ENCODE peak calls at places on chromosomes 13 and 19, in five cellular contexts. One of them, this sample, is unnamed. For H3K9me3 and H3K27me3, the result is how much of the 10 kb centered on the place peaks cover.

GRCh38 chr13:89465366-89465765 is 1794.2 kb downstream of the SLITRK5 start:
- DNase-seq in fibroblast of lung: peak
- DNase-seq in CD8-positive, alpha-beta memory T cell: no peak
- DNase-seq in psoas muscle: no peak
- DNase-seq in AG04450: no peak
- DNase-seq in this sample: no peak

GRCh38 chr13:49759503-49759902 is 33.0 kb downstream of the KPNA3 start:
- DNase-seq in fibroblast of lung: no peak
- DNase-seq in CD8-positive, alpha-beta memory T cell: no peak
- DNase-seq in psoas muscle: no peak
- DNase-seq in AG04450: no peak
- DNase-seq in this sample: no peak

GRCh38 chr13:113129480-113129879 is 6.9 kb downstream of the F10 start:
- DNase-seq in fibroblast of lung: no peak
- DNase-seq in CD8-positive, alpha-beta memory T cell: no peak
- DNase-seq in psoas muscle: no peak
- DNase-seq in AG04450: no peak
- DNase-seq in this sample: peak

GRCh38 chr13:67619987-67620386 is 389.9 kb upstream of the PCDH9 start:
- DNase-seq in fibroblast of lung: peak
- DNase-seq in CD8-positive, alpha-beta memory T cell: no peak
- DNase-seq in psoas muscle: no peak
- DNase-seq in AG04450: peak
- DNase-seq in this sample: no peak

GRCh38 chr13:106390360-106390759 is 145.1 kb downstream of the EFNB2 start:
- DNase-seq in fibroblast of lung: no peak
- DNase-seq in CD8-positive, alpha-beta memory T cell: no peak
- DNase-seq in psoas muscle: no peak
- DNase-seq in AG04450: no peak
- DNase-seq in this sample: no peak

GRCh38 chr19:5109560-5109959 is 140.6 kb downstream of the KDM4B start:
- DNase-seq in fibroblast of lung: no peak
- DNase-seq in CD8-positive, alpha-beta memory T cell: no peak
- DNase-seq in psoas muscle: no peak
- DNase-seq in AG04450: no peak
- DNase-seq in this sample: no peak

GRCh38 chr19:41923045-41923788 is 5.0 kb downstream of the ERFL start:
- DNase-seq in fibroblast of lung: no peak
- DNase-seq in CD8-positive, alpha-beta memory T cell: no peak
- DNase-seq in psoas muscle: no peak
- DNase-seq in AG04450: no peak
- DNase-seq in this sample: no peak

GRCh38 chr13:102548811-102549210 is 48.0 kb upstream of the TPP2 start:
- DNase-seq in fibroblast of lung: no peak
- DNase-seq in CD8-positive, alpha-beta memory T cell: no peak
- DNase-seq in psoas muscle: no peak
- DNase-seq in AG04450: no peak
- DNase-seq in this sample: no peak

GRCh38 chr19:6868341-6868740 is 19.0 kb upstream of the ADGRE1 start:
- DNase-seq in fibroblast of lung: no peak
- DNase-seq in CD8-positive, alpha-beta memory T cell: no peak
- DNase-seq in psoas muscle: peak
- DNase-seq in AG04450: no peak
- DNase-seq in this sample: no peak

GRCh38 chr13:52848455-52849190 is at the start of gene PCDH8:
- DNase-seq in fibroblast of lung: no peak
- DNase-seq in CD8-positive, alpha-beta memory T cell: no peak
- DNase-seq in psoas muscle: no peak
- DNase-seq in AG04450: no peak
- DNase-seq in this sample: no peak

GRCh38 chr13:108816381-108816780 is 187.0 kb downstream of the MYO16 start:
- DNase-seq in fibroblast of lung: no peak
- DNase-seq in CD8-positive, alpha-beta memory T cell: no peak
- DNase-seq in psoas muscle: no peak
- DNase-seq in AG04450: no peak
- DNase-seq in this sample: no peak
- H3K9me3 ChIP-seq in fibroblast of lung: under half
- H3K9me3 ChIP-seq in CD8-positive, alpha-beta memory T cell: under half
- H3K9me3 ChIP-seq in psoas muscle: under half
- H3K9me3 ChIP-seq in AG04450: under half
- H3K9me3 ChIP-seq in this sample: under half

GRCh38 chr19:47373246-47374240 is 24.4 kb downstream of the DHX34 start:
- DNase-seq in fibroblast of lung: no peak
- DNase-seq in CD8-positive, alpha-beta memory T cell: no peak
- DNase-seq in psoas muscle: no peak
- DNase-seq in AG04450: no peak
- DNase-seq in this sample: no peak
- H3K27ac ChIP-seq in fibroblast of lung: no peak
- H3K27ac ChIP-seq in CD8-positive, alpha-beta memory T cell: no peak
- H3K27ac ChIP-seq in psoas muscle: no peak
- H3K27ac ChIP-seq in AG04450: no peak
- H3K27ac ChIP-seq in this sample: no peak

DNA sequence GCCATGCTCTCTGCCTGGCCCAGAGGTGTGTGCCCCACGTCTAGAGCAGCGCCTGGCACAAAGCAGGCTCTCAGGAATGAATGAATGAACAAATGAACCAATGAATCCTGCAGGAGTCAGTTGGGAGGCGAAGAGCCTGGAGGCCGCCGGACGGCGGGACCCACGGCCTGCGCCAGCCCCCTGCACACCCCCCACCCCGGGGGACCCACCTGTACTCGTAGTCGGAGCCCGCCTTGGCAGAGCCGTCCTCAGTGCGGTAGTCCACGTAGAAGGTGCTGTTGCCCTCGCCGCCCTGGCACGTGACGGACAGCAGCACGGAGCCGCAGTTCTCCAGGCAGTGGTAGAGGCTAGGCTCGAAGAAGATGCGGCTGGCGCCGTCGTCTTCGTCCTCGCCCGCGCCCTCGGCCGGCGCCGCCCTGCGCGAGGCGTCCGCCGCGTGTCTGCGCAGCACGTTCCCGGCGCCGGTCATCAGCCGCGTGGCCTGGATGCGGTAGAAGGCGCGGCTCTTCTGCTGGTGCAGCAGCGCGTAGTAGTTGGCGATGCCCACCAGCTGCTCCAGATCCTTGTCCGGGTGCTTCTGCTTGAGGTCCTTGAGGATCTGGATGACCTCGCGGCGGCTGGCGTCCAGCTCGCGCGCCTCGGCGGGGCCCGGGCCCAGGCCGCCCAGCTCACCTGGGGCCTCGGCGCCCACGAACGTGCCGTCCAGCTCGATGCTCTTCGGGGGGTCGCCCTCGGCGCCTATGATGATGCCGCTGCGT is 14.8 kb downstream of the SLC8A2 start:
- DNase-seq in fibroblast of lung: no peak
- DNase-seq in CD8-positive, alpha-beta memory T cell: no peak
- DNase-seq in psoas muscle: no peak
- DNase-seq in AG04450: no peak
- DNase-seq in this sample: no peak
- H3K27me3 ChIP-seq in fibroblast of lung: under half
- H3K27me3 ChIP-seq in CD8-positive, alpha-beta memory T cell: under half
- H3K27me3 ChIP-seq in psoas muscle: under half
- H3K27me3 ChIP-seq in AG04450: under half
- H3K27me3 ChIP-seq in this sample: under half

GRCh38 chr19:3966051-3967017 is 4.6 kb downstream of the DAPK3 start:
- DNase-seq in fibroblast of lung: no peak
- DNase-seq in CD8-positive, alpha-beta memory T cell: no peak
- DNase-seq in psoas muscle: peak
- DNase-seq in AG04450: no peak
- DNase-seq in this sample: no peak
- H3K9me3 ChIP-seq in fibroblast of lung: under half
- H3K9me3 ChIP-seq in CD8-positive, alpha-beta memory T cell: under half
- H3K9me3 ChIP-seq in psoas muscle: under half
- H3K9me3 ChIP-seq in AG04450: under half
- H3K9me3 ChIP-seq in this sample: under half

GRCh38 chr13:68708336-68708908 is 1399.2 kb upstream of the ATXN8OS start:
- DNase-seq in fibroblast of lung: no peak
- DNase-seq in CD8-positive, alpha-beta memory T cell: no peak
- DNase-seq in psoas muscle: no peak
- DNase-seq in AG04450: no peak
- DNase-seq in this sample: no peak

GRCh38 chr13:68713394-68713793 is 1394.2 kb upstream of the ATXN8OS start:
- DNase-seq in fibroblast of lung: no peak
- DNase-seq in CD8-positive, alpha-beta memory T cell: no peak
- DNase-seq in psoas muscle: no peak
- DNase-seq in AG04450: no peak
- DNase-seq in this sample: no peak

GRCh38 chr13:68719815-68720214 is 1387.8 kb upstream of the ATXN8OS start:
- DNase-seq in fibroblast of lung: no peak
- DNase-seq in CD8-positive, alpha-beta memory T cell: no peak
- DNase-seq in psoas muscle: no peak
- DNase-seq in AG04450: no peak
- DNase-seq in this sample: no peak

GRCh38 chr13:68715651-68716050 is 1392.0 kb upstream of the ATXN8OS start:
- DNase-seq in fibroblast of lung: no peak
- DNase-seq in CD8-positive, alpha-beta memory T cell: no peak
- DNase-seq in psoas muscle: no peak
- DNase-seq in AG04450: no peak
- DNase-seq in this sample: no peak

DNA sequence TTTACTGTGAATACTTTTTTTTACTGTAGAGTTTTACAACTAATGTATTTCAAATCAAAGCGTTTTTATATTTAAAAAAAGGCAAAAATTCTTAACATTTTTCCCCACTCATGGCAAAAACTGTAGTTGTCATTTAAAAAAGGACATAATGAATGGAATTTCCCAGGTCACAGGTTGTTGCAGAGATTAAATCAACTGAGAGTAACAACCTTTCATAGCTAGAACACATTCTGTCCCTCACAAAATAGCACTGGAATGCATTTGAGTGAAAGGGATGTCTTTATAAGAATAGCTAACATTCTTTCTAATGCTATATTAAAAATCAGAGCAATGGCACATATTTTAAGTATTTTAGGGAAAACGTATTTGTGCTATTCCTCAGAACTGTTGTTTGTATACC is 1393.3 kb upstream of the ATXN8OS start:
- DNase-seq in fibroblast of lung: no peak
- DNase-seq in CD8-positive, alpha-beta memory T cell: no peak
- DNase-seq in psoas muscle: no peak
- DNase-seq in AG04450: no peak
- DNase-seq in this sample: no peak
- H3K27ac ChIP-seq in fibroblast of lung: no peak
- H3K27ac ChIP-seq in CD8-positive, alpha-beta memory T cell: no peak
- H3K27ac ChIP-seq in psoas muscle: no peak
- H3K27ac ChIP-seq in AG04450: no peak
- H3K27ac ChIP-seq in this sample: no peak

GRCh38 chr13:33628662-33629061 is 189.3 kb upstream of the RFC3 start:
- DNase-seq in fibroblast of lung: no peak
- DNase-seq in CD8-positive, alpha-beta memory T cell: no peak
- DNase-seq in psoas muscle: no peak
- DNase-seq in AG04450: no peak
- DNase-seq in this sample: no peak
- H3K27me3 ChIP-seq in fibroblast of lung: under half
- H3K27me3 ChIP-seq in CD8-positive, alpha-beta memory T cell: under half
- H3K27me3 ChIP-seq in psoas muscle: under half
- H3K27me3 ChIP-seq in AG04450: under half
- H3K27me3 ChIP-seq in this sample: under half

GRCh38 chr19:40026597-40026970 is 29.4 kb downstream of the ZNF780B start:
- DNase-seq in fibroblast of lung: no peak
- DNase-seq in CD8-positive, alpha-beta memory T cell: no peak
- DNase-seq in psoas muscle: no peak
- DNase-seq in AG04450: no peak
- DNase-seq in this sample: no peak
- H3K9me3 ChIP-seq in fibroblast of lung: under half
- H3K9me3 ChIP-seq in CD8-positive, alpha-beta memory T cell: half or more
- H3K9me3 ChIP-seq in psoas muscle: half or more
- H3K9me3 ChIP-seq in AG04450: under half
- H3K9me3 ChIP-seq in this sample: half or more

GRCh38 chr13:47858678-47859050 is 142.4 kb downstream of the SUCLA2 start:
- DNase-seq in fibroblast of lung: peak
- DNase-seq in CD8-positive, alpha-beta memory T cell: no peak
- DNase-seq in psoas muscle: no peak
- DNase-seq in AG04450: peak
- DNase-seq in this sample: no peak
- H3K27ac ChIP-seq in fibroblast of lung: no peak
- H3K27ac ChIP-seq in CD8-positive, alpha-beta memory T cell: no peak
- H3K27ac ChIP-seq in psoas muscle: no peak
- H3K27ac ChIP-seq in AG04450: no peak
- H3K27ac ChIP-seq in this sample: no peak

GRCh38 chr19:30672926-30673325 is 300.7 kb downstream of the ZNF536 start:
- DNase-seq in fibroblast of lung: no peak
- DNase-seq in CD8-positive, alpha-beta memory T cell: no peak
- DNase-seq in psoas muscle: no peak
- DNase-seq in AG04450: no peak
- DNase-seq in this sample: no peak
- H3K27me3 ChIP-seq in fibroblast of lung: under half
- H3K27me3 ChIP-seq in CD8-positive, alpha-beta memory T cell: under half
- H3K27me3 ChIP-seq in psoas muscle: under half
- H3K27me3 ChIP-seq in AG04450: under half
- H3K27me3 ChIP-seq in this sample: under half

GRCh38 chr19:36894849-36895383 is 21.2 kb downstream of the ZNF829 start:
- DNase-seq in fibroblast of lung: no peak
- DNase-seq in CD8-positive, alpha-beta memory T cell: no peak
- DNase-seq in psoas muscle: no peak
- DNase-seq in AG04450: no peak
- DNase-seq in this sample: no peak

GRCh38 chr19:36898422-36898821 is 17.7 kb downstream of the ZNF829 start:
- DNase-seq in fibroblast of lung: no peak
- DNase-seq in CD8-positive, alpha-beta memory T cell: no peak
- DNase-seq in psoas muscle: no peak
- DNase-seq in AG04450: no peak
- DNase-seq in this sample: no peak
- H3K9me3 ChIP-seq in fibroblast of lung: under half
- H3K9me3 ChIP-seq in CD8-positive, alpha-beta memory T cell: under half
- H3K9me3 ChIP-seq in psoas muscle: half or more
- H3K9me3 ChIP-seq in AG04450: under half
- H3K9me3 ChIP-seq in this sample: under half